ENCODE peak calls at places on chromosomes 13 and 19, in four cellular contexts. One of them, this sample, is unnamed.

GRCh38 chr13:57437587-57437986 is 194.0 kb upstream of the PCDH17 start:
- DNase-seq in heart left ventricle: no peak
- DNase-seq in HepG2: no peak
- DNase-seq in tibial nerve: no peak
- DNase-seq in this sample: no peak

GRCh38 chr19:6126335-6126974 is 9.0 kb upstream of the ACSBG2 start:
- DNase-seq in heart left ventricle: no peak
- DNase-seq in HepG2: peak
- DNase-seq in tibial nerve: no peak
- DNase-seq in this sample: no peak

GRCh38 chr19:4507804-4508203 is 10.5 kb downstream of the PLIN4 start:
- DNase-seq in heart left ventricle: no peak
- DNase-seq in HepG2: no peak
- DNase-seq in tibial nerve: no peak
- DNase-seq in this sample: no peak

GRCh38 chr13:41060723-41061074 is 610 bp upstream of the WBP4 start:
- DNase-seq in heart left ventricle: peak
- DNase-seq in HepG2: peak
- DNase-seq in tibial nerve: peak
- DNase-seq in this sample: peak

GRCh38 chr13:99908129-99908805 is 63.3 kb downstream of the ZIC5 start:
- DNase-seq in heart left ventricle: no peak
- DNase-seq in HepG2: no peak
- DNase-seq in tibial nerve: no peak
- DNase-seq in this sample: no peak

GRCh38 chr13:45231722-45232121 is 30.9 kb upstream of the KCTD4 start:
- DNase-seq in heart left ventricle: no peak
- DNase-seq in HepG2: no peak
- DNase-seq in tibial nerve: no peak
- DNase-seq in this sample: no peak

GRCh38 chr13:22009500-22009899 is 338.6 kb downstream of the FGF9 start:
- DNase-seq in heart left ventricle: peak
- DNase-seq in HepG2: no peak
- DNase-seq in tibial nerve: no peak
- DNase-seq in this sample: no peak

GRCh38 chr13:38303816-38304215 is 45.8 kb upstream of the UFM1 start:
- DNase-seq in heart left ventricle: no peak
- DNase-seq in HepG2: no peak
- DNase-seq in tibial nerve: no peak
- DNase-seq in this sample: no peak

GRCh38 chr13:88136098-88136790 is 465.1 kb downstream of the SLITRK5 start:
- DNase-seq in heart left ventricle: no peak
- DNase-seq in HepG2: no peak
- DNase-seq in tibial nerve: no peak
- DNase-seq in this sample: no peak

GRCh38 chr19:29001006-29001921 is 211.7 kb downstream of the UQCRFS1 start:
- DNase-seq in heart left ventricle: no peak
- DNase-seq in HepG2: no peak
- DNase-seq in tibial nerve: no peak
- DNase-seq in this sample: no peak

GRCh38 chr19:4633140-4633967 is 6.0 kb upstream of the TNFAIP8L1 start:
- DNase-seq in heart left ventricle: peak
- DNase-seq in HepG2: peak
- DNase-seq in tibial nerve: no peak
- DNase-seq in this sample: no peak

GRCh38 chr13:72953391-72953960 is 105.3 kb upstream of the KLF5 start:
- DNase-seq in heart left ventricle: no peak
- DNase-seq in HepG2: no peak
- DNase-seq in tibial nerve: no peak
- DNase-seq in this sample: no peak

GRCh38 chr13:113907637-113908617 is 44.1 kb upstream of the GAS6 start:
- DNase-seq in heart left ventricle: no peak
- DNase-seq in HepG2: no peak
- DNase-seq in tibial nerve: no peak
- DNase-seq in this sample: peak

GRCh38 chr19:52028027-52028779 is at the start of gene ZNF614:
- DNase-seq in heart left ventricle: peak
- DNase-seq in HepG2: peak
- DNase-seq in tibial nerve: peak
- DNase-seq in this sample: no peak

GRCh38 chr13:42078113-42078769 is 29.8 kb downstream of the DGKH start:
- DNase-seq in heart left ventricle: no peak
- DNase-seq in HepG2: peak
- DNase-seq in tibial nerve: no peak
- DNase-seq in this sample: no peak

GRCh38 chr13:75329097-75329496 is 152.9 kb downstream of the TBC1D4 start:
- DNase-seq in heart left ventricle: no peak
- DNase-seq in HepG2: no peak
- DNase-seq in tibial nerve: no peak
- DNase-seq in this sample: no peak

GRCh38 chr13:111789420-111789819 is 277.5 kb upstream of the SOX1 start:
- DNase-seq in heart left ventricle: peak
- DNase-seq in HepG2: no peak
- DNase-seq in tibial nerve: no peak
- DNase-seq in this sample: peak

GRCh38 chr19:29454109-29454508 is 71.7 kb upstream of the VSTM2B start:
- DNase-seq in heart left ventricle: no peak
- DNase-seq in HepG2: no peak
- DNase-seq in tibial nerve: no peak
- DNase-seq in this sample: peak

DNA sequence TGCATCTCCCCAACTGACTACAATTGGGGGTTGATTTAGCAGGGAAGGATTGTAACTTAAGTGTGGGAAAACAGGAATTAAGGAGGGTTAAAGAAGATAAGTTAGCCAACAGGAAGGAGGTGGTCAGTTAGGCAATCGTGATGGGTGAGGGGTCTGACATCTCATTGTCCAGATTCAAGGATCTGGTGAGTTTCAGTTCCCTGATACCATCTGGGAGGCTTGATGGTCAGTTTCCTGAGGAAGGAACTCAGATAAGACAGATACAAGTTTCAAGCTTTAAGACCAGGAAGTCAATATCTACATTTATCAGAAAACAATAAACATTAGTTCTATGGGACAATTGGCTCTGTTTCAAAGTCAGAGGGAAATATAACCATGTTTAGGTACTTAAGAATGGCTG is 601.8 kb downstream of the SLITRK6 start:
- DNase-seq in heart left ventricle: no peak
- DNase-seq in HepG2: no peak
- DNase-seq in tibial nerve: no peak
- DNase-seq in this sample: no peak
- H3K27ac ChIP-seq in heart left ventricle: no peak
- H3K27ac ChIP-seq in HepG2: no peak
- H3K27ac ChIP-seq in tibial nerve: no peak
- H3K27ac ChIP-seq in this sample: no peak

GRCh38 chr19:49876422-49877019 is 634 bp downstream of the AKT1S1 start:
- DNase-seq in heart left ventricle: peak
- DNase-seq in HepG2: peak
- DNase-seq in tibial nerve: peak
- DNase-seq in this sample: peak
- TF ChIP-seq POLR2A in heart left ventricle: peak
- TF ChIP-seq POLR2A in HepG2: peak
- TF ChIP-seq POLR2A in tibial nerve: no peak
- TF ChIP-seq POLR2A in this sample: no peak

GRCh38 chr13:109768176-109768575 is 18.2 kb downstream of the IRS2 start:
- DNase-seq in heart left ventricle: no peak
- DNase-seq in HepG2: no peak
- DNase-seq in tibial nerve: no peak
- DNase-seq in this sample: no peak
- H3K27ac ChIP-seq in heart left ventricle: no peak
- H3K27ac ChIP-seq in HepG2: no peak
- H3K27ac ChIP-seq in tibial nerve: no peak
- H3K27ac ChIP-seq in this sample: no peak

GRCh38 chr19:11152318-11153062 is 3.1 kb downstream of the SPC24 start:
- DNase-seq in heart left ventricle: peak
- DNase-seq in HepG2: no peak
- DNase-seq in tibial nerve: peak
- DNase-seq in this sample: peak

GRCh38 chr19:11154683-11155047 is 917 bp downstream of the SPC24 start:
- DNase-seq in heart left ventricle: no peak
- DNase-seq in HepG2: no peak
- DNase-seq in tibial nerve: no peak
- DNase-seq in this sample: no peak

GRCh38 chr19:11159598-11160001 is 4.0 kb upstream of the SPC24 start:
- DNase-seq in heart left ventricle: no peak
- DNase-seq in HepG2: no peak
- DNase-seq in tibial nerve: no peak
- DNase-seq in this sample: no peak

GRCh38 chr19:11151181-11151580 is 4.4 kb downstream of the SPC24 start:
- DNase-seq in heart left ventricle: peak
- DNase-seq in HepG2: no peak
- DNase-seq in tibial nerve: no peak
- DNase-seq in this sample: no peak

GRCh38 chr19:11155373-11156120 is at the start of gene SPC24:
- DNase-seq in heart left ventricle: peak
- DNase-seq in HepG2: peak
- DNase-seq in tibial nerve: peak
- DNase-seq in this sample: no peak
- TF ChIP-seq POLR2A in heart left ventricle: peak
- TF ChIP-seq POLR2A in HepG2: peak
- TF ChIP-seq POLR2A in tibial nerve: no peak
- TF ChIP-seq POLR2A in this sample: no peak

DNA sequence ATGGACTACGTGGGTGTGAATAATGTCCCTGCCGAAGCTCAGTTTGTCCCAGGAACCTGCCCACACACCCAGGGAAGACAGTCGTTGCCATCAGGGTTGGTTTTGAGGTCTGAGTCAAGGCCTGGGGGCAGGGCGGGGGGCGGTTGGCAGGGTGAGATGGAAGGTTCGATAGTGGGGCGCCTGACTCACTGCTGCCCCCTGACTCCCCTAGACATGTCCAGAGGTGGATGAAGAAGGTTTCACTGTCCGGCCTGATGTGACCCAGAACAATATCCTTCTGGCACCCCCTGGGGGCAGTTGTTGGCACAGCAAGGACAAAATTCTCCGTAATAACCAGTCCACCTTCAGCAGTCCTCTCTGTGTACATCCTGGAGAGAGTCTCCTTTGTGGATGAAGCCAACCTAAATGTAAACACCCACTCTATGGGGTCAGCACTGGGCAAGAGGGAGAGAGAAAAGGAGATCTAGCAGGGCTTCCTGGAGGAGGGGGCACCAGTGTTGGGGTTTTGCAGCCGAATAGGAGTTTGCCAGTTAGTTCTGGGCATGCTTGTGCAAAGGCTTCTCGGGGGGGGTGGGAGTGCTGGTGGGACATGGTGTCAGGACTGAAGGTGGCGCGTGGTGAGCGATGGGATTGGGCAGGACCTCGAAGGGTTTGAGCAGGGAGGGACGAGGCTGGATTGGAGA is 19.6 kb upstream of the B3GNT3 start:
- DNase-seq in heart left ventricle: no peak
- DNase-seq in HepG2: peak
- DNase-seq in tibial nerve: no peak
- DNase-seq in this sample: no peak
- H3K27ac ChIP-seq in heart left ventricle: no peak
- H3K27ac ChIP-seq in HepG2: no peak
- H3K27ac ChIP-seq in tibial nerve: no peak
- H3K27ac ChIP-seq in this sample: no peak

This sample was measured in vagina.